ENCODE peak calls at places on chromosome 20, in five cellular contexts. Z is body of pancreas; R is epithelial cell of prostate; V is CD4-positive, alpha-beta T cell; U is tibial nerve. S is an unnamed sample.

GRCh38 chr20:32966881-32967781 is 37.1 kb downstream of the SUN5 start:
- DNase-seq in Z (no peak), R (no peak), V (peak; percentile 51), U (no peak), S (no peak)

GRCh38 chr20:57618766-57619052 is 1.5 kb downstream of the ZBP1 start:
- DNase-seq in Z (no peak), R (no peak), V (peak; percentile 33), U (no peak), S (no peak)

GRCh38 chr20:22723659-22724058 is 139.3 kb upstream of the FOXA2 start:
- DNase-seq in Z (no peak), R (no peak), V (no peak), U (no peak), S (no peak)

GRCh38 chr20:34215711-34216381 is 25.4 kb upstream of the ASIP start:
- DNase-seq in Z (peak; percentile 93), R (no peak), V (peak; percentile 45), U (peak; percentile 52), S (no peak)

GRCh38 chr20:17895641-17896246 is 72.8 kb downstream of the SNX5 start:
- DNase-seq in Z (peak; percentile 56), R (no peak), V (no peak), U (peak; percentile 57), S (no peak)

GRCh38 chr20:44959082-44959895 is 908 bp downstream of the TOMM34 start:
- DNase-seq in Z (peak; percentile 22), R (peak; percentile 60), V (peak; percentile 49), U (no peak), S (no peak)

GRCh38 chr20:3712279-3712873 is at the start of gene SIGLEC1:
- DNase-seq in Z (peak; percentile 78), R (no peak), V (no peak), U (peak; percentile 39), S (no peak)

GRCh38 chr20:37007898-37008649 is 56.6 kb upstream of the SAMHD1 start:
- DNase-seq in Z (peak; percentile 4), R (no peak), V (no peak), U (no peak), S (no peak)

GRCh38 chr20:49729780-49730179 is 16.1 kb upstream of the B4GALT5 start:
- DNase-seq in Z (no peak), R (no peak), V (no peak), U (no peak), S (no peak)

GRCh38 chr20:61287583-61287982 is 35.5 kb downstream of the CDH4 start:
- DNase-seq in Z (no peak), R (no peak), V (no peak), U (no peak), S (no peak)

DNA sequence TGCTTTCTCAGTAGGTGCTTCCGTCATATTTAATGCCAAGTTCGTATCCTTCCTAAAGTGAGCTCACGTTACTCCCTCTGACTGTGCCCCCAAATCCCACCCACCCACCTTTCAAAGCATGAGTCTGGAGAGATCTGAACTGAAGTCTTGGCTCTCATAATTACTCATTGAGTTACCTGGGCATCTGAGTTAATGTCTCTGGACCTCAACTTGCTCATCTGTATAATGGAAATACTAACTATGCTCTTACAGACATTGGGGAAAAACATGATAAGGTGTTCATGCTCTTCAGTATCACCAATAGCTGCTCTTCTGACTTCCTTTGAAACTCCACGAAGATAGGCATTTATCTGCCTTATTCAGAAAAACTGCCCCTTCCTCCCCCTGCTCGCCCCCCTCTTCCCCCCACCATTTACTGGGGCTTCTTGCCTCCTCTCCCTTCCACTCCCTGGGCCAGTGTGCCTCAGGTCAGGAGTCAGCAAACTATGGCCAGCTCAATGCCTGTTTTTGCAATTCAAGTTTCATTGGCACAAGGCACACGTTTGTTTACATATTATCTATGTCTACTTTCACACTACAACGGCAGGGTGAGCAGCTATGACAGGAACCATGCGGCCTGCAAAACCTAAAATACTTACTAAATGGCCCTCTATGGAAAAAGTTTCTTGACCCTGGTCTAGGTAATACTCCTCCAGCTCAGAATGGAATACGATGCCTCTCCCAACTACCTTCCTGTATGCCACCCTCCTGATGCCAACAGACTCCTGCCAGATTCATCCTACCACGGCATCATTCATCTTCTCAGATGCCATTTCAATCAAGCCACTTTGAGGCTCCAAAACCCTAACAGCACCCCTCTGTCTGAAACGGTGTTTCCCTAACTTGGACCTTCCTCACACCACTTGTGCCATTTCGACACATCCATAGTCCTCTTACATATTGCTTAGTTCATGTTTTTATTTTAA is 138.7 kb downstream of the ZMYND8 start:
- DNase-seq in Z (no peak), R (no peak), V (no peak), U (no peak), S (no peak)
- H3K27ac ChIP-seq in Z (no peak overlapping the region), R (no peak overlapping the region), V (no peak overlapping the region), U (no peak overlapping the region), S (no peak overlapping the region)

DNA sequence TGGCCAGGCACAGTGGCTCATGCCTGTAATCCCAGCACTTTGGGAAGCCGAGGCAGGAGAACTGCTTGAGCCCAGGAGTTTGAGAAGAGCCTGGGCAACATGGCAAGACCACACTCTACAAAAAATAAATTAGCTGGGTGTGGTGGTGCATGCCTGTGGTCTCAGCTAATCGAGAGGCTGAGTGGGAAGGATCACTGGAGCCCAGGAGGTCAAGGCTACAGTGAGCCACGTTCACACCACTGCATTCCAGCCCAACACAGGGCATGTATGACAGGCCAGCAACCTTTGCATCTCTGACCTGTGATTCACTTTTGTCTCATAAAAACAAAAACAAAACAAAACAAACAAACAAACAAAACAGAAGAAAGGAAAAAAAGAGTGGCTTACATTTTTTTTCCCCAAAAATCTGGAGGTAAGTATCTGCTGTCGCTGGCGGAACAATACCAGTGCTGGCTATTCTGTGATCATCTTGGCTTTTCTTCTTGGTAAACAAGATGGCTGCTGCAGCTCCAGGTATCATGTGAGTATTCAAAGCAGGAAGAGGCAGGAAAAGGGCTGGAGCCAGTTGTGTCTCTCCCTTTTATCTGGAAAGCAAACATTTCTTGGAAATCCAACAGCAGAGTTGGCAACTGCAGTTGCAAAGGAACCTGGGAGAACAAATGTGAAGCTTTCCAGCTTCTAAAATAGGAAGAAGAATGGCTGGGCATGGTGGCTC is 40.4 kb upstream of the ZMYND8 start:
- DNase-seq in Z (peak; percentile 81), R (no peak), V (no peak), U (no peak), S (no peak)
- H3K27ac ChIP-seq in Z (peak overlapping the region; percentile 77), R (no peak overlapping the region), V (no peak overlapping the region), U (no peak overlapping the region), S (no peak overlapping the region)

GRCh38 chr20:15579703-15580102 is 993.5 kb downstream of the KIF16B start:
- DNase-seq in Z (no peak), R (no peak), V (no peak), U (no peak), S (no peak)

GRCh38 chr20:15582146-15582776 is 991.0 kb downstream of the KIF16B start:
- DNase-seq in Z (no peak), R (no peak), V (no peak), U (no peak), S (no peak)

GRCh38 chr20:15578059-15578458 is 995.2 kb downstream of the KIF16B start:
- DNase-seq in Z (no peak), R (no peak), V (no peak), U (no peak), S (no peak)

DNA sequence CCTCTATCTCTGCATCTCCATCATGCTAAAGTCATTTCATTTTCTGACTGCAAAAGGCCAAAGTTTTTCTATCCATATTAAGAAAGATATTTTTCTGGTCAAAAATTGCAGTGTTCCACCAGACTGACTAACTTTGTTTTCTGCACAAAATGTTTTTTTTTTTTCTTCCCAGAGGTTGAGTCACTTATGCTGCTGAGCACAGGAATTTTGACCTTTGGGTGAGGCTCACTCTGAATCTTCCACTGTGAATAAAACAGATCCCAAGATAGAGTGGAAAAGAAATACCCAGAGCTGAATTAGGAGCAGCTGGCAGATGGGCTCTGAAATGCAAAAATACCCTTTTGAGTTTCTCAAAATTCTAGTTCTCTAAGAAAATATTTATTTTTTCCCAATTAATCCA is 996.8 kb downstream of the KIF16B start:
- DNase-seq in Z (no peak), R (no peak), V (no peak), U (no peak), S (no peak)
- H3K27ac ChIP-seq in Z (no peak overlapping the region), R (no peak overlapping the region), V (no peak overlapping the region), U (no peak overlapping the region), S (no peak overlapping the region)

GRCh38 chr20:8155848-8156602 is 24.0 kb downstream of the PLCB1 start:
- DNase-seq in Z (no peak), R (no peak), V (no peak), U (no peak), S (no peak)
- H3K27ac ChIP-seq in Z (peak overlapping the region; percentile 45), R (no peak overlapping the region), V (no peak overlapping the region), U (no peak overlapping the region), S (no peak overlapping the region)

DNA sequence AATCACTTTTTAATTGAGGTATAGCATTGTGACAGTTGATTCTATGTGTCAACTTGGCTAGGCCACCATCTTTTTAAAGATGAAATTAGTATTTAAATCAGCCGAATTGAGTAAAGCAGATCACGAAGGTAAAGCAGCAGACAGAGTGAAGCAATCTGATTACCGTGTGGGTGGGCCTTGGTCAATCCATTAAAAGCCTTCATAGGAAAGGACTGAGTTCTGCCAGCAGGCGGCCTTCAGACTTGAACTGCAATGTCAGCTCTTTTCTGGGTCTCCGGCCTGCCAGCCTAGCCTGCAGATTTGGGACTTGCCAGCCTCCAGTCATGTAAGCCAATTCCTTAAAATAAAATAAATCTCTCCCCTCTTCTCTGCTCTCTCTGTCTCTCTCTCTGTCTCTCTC is 22.4 kb upstream of the TGM2 start:
- DNase-seq in Z (no peak), R (no peak), V (no peak), U (no peak), S (no peak)
- H3K27ac ChIP-seq in Z (no peak overlapping the region), R (peak overlapping the region; percentile 68), V (no peak overlapping the region), U (no peak overlapping the region), S (no peak overlapping the region)

DNA sequence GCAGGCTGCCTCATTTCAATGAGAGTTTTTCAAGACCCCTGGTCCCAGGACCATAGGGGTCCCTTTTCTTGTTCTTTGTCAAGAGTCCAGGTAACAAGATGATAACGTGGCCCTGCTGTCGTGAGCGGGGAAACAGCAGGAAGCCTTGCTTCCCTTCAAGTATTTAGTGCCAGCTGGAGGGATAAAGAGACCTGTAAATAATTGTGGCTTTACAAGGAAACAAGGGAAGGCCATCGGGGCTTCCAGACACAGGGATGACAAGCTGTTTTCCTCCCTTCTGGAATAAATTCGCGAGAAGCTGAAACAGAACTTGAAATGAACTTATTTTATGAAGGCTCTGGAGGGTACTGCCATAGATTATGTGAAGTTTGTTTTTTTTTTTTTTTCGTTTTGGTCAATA is 163.2 kb downstream of the SYNDIG1 start:
- DNase-seq in Z (no peak), R (no peak), V (no peak), U (no peak), S (no peak)
- H3K27ac ChIP-seq in Z (no peak overlapping the region), R (no peak overlapping the region), V (no peak overlapping the region), U (no peak overlapping the region), S (no peak overlapping the region)